ENCODE peak calls at places on chromosome 10, in five cellular contexts. X, Z, T, G and E are unnamed samples.
A peak's percentile ranks its signal among the peaks of the same experiment; 100 is the strongest.

GRCh38 chr10:92662852-92663251 is 26.9 kb upstream of the HHEX start:
- DNase-seq in X (no peak), Z (no peak), T (no peak), G (no peak), E (no peak)

GRCh38 chr10:112875474-112876267 is 74.4 kb upstream of the TCF7L2 start:
- DNase-seq in X (no peak), Z (no peak), T (no peak), G (peak; percentile 8), E (peak; percentile 24)

GRCh38 chr10:59895629-59896116 is 10.7 kb downstream of the CCDC6 start:
- DNase-seq in X (no peak), Z (no peak), T (no peak), G (no peak), E (no peak)

GRCh38 chr10:131899695-131900349 is 986 bp upstream of the PPP2R2D start:
- DNase-seq in X (peak; percentile 40), Z (peak; percentile 6), T (no peak), G (no peak), E (no peak)

GRCh38 chr10:67520924-67521520 is 175.0 kb downstream of the CTNNA3 start:
- DNase-seq in X (peak; percentile 31), Z (no peak), T (no peak), G (peak; percentile 40), E (no peak)

GRCh38 chr10:114603943-114604342 is 54.1 kb downstream of the ABLIM1 start:
- DNase-seq in X (no peak), Z (no peak), T (no peak), G (no peak), E (no peak)

GRCh38 chr10:67790534-67791408 is 47.2 kb downstream of the DNAJC12 start:
- DNase-seq in X (no peak), Z (no peak), T (no peak), G (no peak), E (no peak)

GRCh38 chr10:1434912-1435692 is 302.2 kb downstream of the ADARB2 start:
- DNase-seq in X (no peak), Z (no peak), T (no peak), G (no peak), E (no peak)

GRCh38 chr10:69014171-69014570 is 25.6 kb downstream of the KIFBP start:
- DNase-seq in X (no peak), Z (no peak), T (no peak), G (no peak), E (no peak)

GRCh38 chr10:30728786-30729185 is 99.2 kb upstream of the LYZL2 start:
- DNase-seq in X (no peak), Z (no peak), T (no peak), G (no peak), E (no peak)

GRCh38 chr10:31937371-31937770 is 8.7 kb upstream of the ARHGAP12 start:
- DNase-seq in X (no peak), Z (no peak), T (peak; percentile 26), G (no peak), E (no peak)

GRCh38 chr10:26857991-26858706 is 2.6 kb downstream of the ABI1 start:
- DNase-seq in X (no peak), Z (no peak), T (no peak), G (no peak), E (no peak)

GRCh38 chr10:83667594-83667993 is 471.7 kb upstream of the GHITM start:
- DNase-seq in X (no peak), Z (no peak), T (no peak), G (no peak), E (no peak)

GRCh38 chr10:36172054-36172531 is 530.0 kb upstream of the FZD8 start:
- DNase-seq in X (no peak), Z (no peak), T (no peak), G (peak; percentile 73), E (no peak)

GRCh38 chr10:1290071-1290471 is 233.9 kb downstream of the WDR37 start:
- DNase-seq in X (no peak), Z (no peak), T (no peak), G (no peak), E (no peak)

GRCh38 chr10:24463683-24464426 is 254.9 kb downstream of the KIAA1217 start:
- DNase-seq in X (no peak), Z (no peak), T (no peak), G (peak; percentile 96), E (no peak)

GRCh38 chr10:92153-92552 is 43.1 kb upstream of the TUBB8 start:
- DNase-seq in X (no peak), Z (no peak), T (no peak), G (no peak), E (no peak)

GRCh38 chr10:71985542-71986250 is 21.5 kb downstream of the CHST3 start:
- DNase-seq in X (no peak), Z (no peak), T (no peak), G (no peak), E (peak; percentile 67)

GRCh38 chr10:75334720-75335119 is 66.8 kb downstream of the ZNF503 start:
- DNase-seq in X (no peak), Z (no peak), T (no peak), G (no peak), E (no peak)

GRCh38 chr10:103493362-103493871 is at the start of gene NEURL1:
- DNase-seq in X (no peak), Z (no peak), T (no peak), G (no peak), E (no peak)

GRCh38 chr10:104080762-104081161 is 4.9 kb downstream of the COL17A1 start:
- DNase-seq in X (peak; percentile 44), Z (no peak), T (no peak), G (no peak), E (no peak)

GRCh38 chr10:71161429-71161828 is 50.9 kb upstream of the UNC5B start:
- DNase-seq in X (no peak), Z (no peak), T (no peak), G (no peak), E (no peak)

GRCh38 chr10:23280420-23281043 is 64.1 kb downstream of the C10orf67 start:
- DNase-seq in X (no peak), Z (no peak), T (no peak), G (no peak), E (no peak)

GRCh38 chr10:114767101-114767588 is 54.4 kb upstream of the FHIP2A start:
- DNase-seq in X (no peak), Z (no peak), T (no peak), G (no peak), E (no peak)

GRCh38 chr10:26448706-26449435 is 10.7 kb downstream of the APBB1IP start:
- DNase-seq in X (no peak), Z (no peak), T (no peak), G (no peak), E (no peak)

GRCh38 chr10:122116331-122116730 is 127.4 kb downstream of the TACC2 start:
- DNase-seq in X (no peak), Z (no peak), T (no peak), G (no peak), E (no peak)

GRCh38 chr10:122113161-122113944 is 124.4 kb downstream of the TACC2 start:
- DNase-seq in X (peak; percentile 80), Z (peak; percentile 89), T (peak; percentile 73), G (peak; percentile 26), E (peak; percentile 89)

GRCh38 chr10:122115874-122116273 is 126.9 kb downstream of the TACC2 start:
- DNase-seq in X (no peak), Z (no peak), T (no peak), G (no peak), E (no peak)

GRCh38 chr10:122112625-122113160 is 123.7 kb downstream of the TACC2 start:
- DNase-seq in X (peak; percentile 80), Z (peak; percentile 93), T (peak; percentile 86), G (peak; percentile 70), E (peak; percentile 91)

DNA sequence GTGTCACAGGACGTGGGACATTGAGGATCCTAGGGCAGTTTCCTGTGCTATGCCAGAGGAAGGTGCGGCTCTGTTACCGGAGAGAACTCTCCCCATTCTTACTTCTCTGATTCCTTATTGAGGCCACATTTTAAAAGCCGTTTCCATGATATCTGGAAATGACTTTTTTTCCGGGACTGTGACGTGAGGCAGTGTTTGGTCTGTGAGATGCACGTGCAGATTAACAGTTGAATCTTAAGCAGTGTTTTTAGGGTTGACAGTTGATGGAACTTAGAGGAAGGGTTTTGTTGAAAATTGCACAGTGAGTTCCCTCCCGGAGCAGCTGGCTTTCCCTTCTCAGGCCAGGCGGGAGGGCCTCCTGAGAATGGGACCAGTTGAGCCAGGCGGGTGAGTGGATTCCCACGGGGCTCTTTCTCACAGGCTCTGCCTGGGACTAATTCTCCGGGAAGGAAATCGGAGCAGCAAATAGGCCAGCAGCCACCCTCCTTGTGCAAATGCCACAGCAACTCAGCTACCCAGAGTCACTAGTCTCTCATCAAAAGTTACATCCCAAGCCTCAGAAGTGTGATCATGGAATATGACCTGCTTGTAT is 125.3 kb downstream of the TACC2 start:
- DNase-seq in X (no peak), Z (no peak), T (no peak), G (no peak), E (peak; percentile 46)
- H3K4me3 ChIP-seq in X (no peak overlapping the region), Z (peak overlapping the region; percentile 63), T (peak overlapping the region; percentile 81), G (peak overlapping the region; percentile 70), E (peak overlapping the region; percentile 60)

GRCh38 chr10:78254013-78254412 is 220.3 kb downstream of the RPS24 start:
- DNase-seq in X (no peak), Z (no peak), T (no peak), G (no peak), E (no peak)
- H3K4me3 ChIP-seq in X (no peak overlapping the region), Z (no peak overlapping the region), T (no peak overlapping the region), G (no peak overlapping the region), E (no peak overlapping the region)

DNA sequence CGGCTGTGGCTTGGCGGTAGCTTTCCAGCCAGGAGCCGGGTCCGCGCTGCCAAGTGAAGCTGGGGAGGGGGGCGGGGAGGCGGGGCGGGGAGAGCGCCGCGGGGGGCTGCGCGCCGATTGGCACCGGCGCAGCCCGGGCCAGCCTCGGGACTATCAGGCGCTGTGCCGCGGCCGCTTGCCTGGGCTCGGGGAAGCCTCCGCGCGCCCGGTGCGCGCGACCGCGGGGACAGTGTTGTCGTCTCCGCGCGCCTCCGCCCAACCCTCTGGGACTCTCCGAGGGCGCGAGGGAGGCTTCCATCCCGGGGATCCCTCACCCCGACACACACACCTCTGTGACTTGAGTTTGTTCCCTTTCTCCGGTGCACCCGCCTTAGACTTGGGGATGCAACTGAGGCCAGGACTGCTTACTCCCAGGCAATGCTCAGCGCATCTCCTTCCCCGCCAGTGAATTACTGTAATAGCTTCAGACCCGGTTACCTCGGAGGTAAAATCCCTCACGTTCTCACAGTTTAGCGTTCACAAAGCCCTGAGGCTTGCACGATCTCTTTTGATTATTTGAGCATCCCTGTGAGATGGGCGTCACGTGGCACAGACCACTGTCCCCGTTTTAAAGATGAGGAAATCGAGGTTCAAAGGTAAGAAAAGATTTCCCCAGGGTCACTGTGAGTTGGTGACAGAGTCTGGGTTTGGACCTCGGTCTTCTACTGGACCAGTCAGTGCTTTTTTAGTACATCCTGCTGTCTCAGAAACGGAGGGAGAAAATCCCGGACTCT is at the start of gene NKX1-2:
- DNase-seq in X (peak; percentile 45), Z (no peak), T (no peak), G (no peak), E (no peak)
- H3K4me3 ChIP-seq in X (peak within 1 kb of the TSS; percentile 47), Z (no peak within 1 kb of the TSS), T (peak within 1 kb of the TSS; percentile 54), G (peak within 1 kb of the TSS; percentile 24), E (peak within 1 kb of the TSS; percentile 5)

DNA sequence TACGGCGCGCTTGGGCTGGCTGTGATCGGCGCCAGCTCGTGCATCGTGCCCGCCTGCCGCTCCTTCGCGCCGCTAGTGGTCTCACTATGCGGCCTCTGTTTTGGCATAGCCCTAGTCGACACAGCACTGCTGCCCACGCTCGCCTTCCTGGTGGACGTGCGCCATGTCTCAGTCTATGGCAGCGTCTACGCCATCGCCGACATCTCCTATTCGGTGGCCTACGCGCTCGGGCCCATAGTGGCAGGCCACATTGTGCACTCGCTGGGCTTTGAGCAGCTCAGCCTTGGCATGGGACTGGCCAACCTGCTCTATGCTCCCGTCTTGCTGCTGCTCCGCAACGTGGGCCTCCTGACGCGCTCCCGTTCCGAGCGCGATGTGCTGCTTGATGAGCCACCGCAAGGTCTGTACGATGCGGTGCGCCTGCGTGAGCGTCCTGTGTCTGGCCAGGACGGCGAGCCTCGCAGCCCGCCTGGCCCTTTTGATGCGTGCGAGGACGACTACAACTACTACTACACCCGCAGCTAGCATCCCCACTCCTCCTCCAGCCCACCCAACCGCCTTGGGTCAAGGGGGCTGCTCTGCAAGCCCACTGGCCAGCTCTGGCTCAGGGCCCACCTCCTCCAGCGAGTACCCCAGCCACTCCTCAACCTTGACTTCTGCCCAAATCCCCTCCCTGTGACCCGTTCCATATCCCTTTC is 1.9 kb downstream of the SLC18A3 start:
- DNase-seq in X (no peak), Z (peak; percentile 46), T (no peak), G (no peak), E (no peak)
- H3K4me3 ChIP-seq in X (no peak overlapping the region), Z (no peak overlapping the region), T (no peak overlapping the region), G (no peak overlapping the region), E (no peak overlapping the region)